ENCODE peak calls at places on chromosomes 5 and 9, in eight cellular contexts. One of them, this sample, is unnamed.

GRCh38 chr9:2159521-2160417 is 144.6 kb downstream of the SMARCA2 start:
- DNase-seq in spleen: no peak
- DNase-seq in tibial artery: no peak
- DNase-seq in hepatocyte: no peak
- DNase-seq in HepG2: no peak
- DNase-seq in A549: no peak
- DNase-seq in OCI-LY7: peak; percentile 28
- DNase-seq in stomach: no peak
- DNase-seq in this sample: no peak

GRCh38 chr9:9754186-9754585 is 858.6 kb downstream of the PTPRD start:
- DNase-seq in spleen: no peak
- DNase-seq in tibial artery: no peak
- DNase-seq in hepatocyte: peak; percentile 8
- DNase-seq in HepG2: no peak
- DNase-seq in A549: no peak
- DNase-seq in OCI-LY7: no peak
- DNase-seq in stomach: no peak
- DNase-seq in this sample: no peak

GRCh38 chr9:114301798-114302565 is 20.9 kb upstream of the ORM1 start:
- DNase-seq in spleen: peak; percentile 37
- DNase-seq in tibial artery: peak; percentile 1
- DNase-seq in hepatocyte: no peak
- DNase-seq in HepG2: no peak
- DNase-seq in A549: no peak
- DNase-seq in OCI-LY7: no peak
- DNase-seq in stomach: peak; percentile 24
- DNase-seq in this sample: no peak

GRCh38 chr5:103262422-103262871 is 3.9 kb downstream of the MACIR start:
- DNase-seq in spleen: no peak
- DNase-seq in tibial artery: no peak
- DNase-seq in hepatocyte: peak; percentile 11
- DNase-seq in HepG2: no peak
- DNase-seq in A549: no peak
- DNase-seq in OCI-LY7: no peak
- DNase-seq in stomach: no peak
- DNase-seq in this sample: no peak

GRCh38 chr5:103499236-103499635 is 63.4 kb downstream of the NUDT12 start:
- DNase-seq in spleen: no peak
- DNase-seq in tibial artery: no peak
- DNase-seq in hepatocyte: no peak
- DNase-seq in HepG2: no peak
- DNase-seq in A549: no peak
- DNase-seq in OCI-LY7: no peak
- DNase-seq in stomach: no peak
- DNase-seq in this sample: no peak

GRCh38 chr9:24257726-24258125 is 288.0 kb downstream of the IZUMO3 start:
- DNase-seq in spleen: no peak
- DNase-seq in tibial artery: no peak
- DNase-seq in hepatocyte: no peak
- DNase-seq in HepG2: no peak
- DNase-seq in A549: no peak
- DNase-seq in OCI-LY7: no peak
- DNase-seq in stomach: no peak
- DNase-seq in this sample: no peak

GRCh38 chr5:167049771-167050567 is 1241.5 kb upstream of the WWC1 start:
- DNase-seq in spleen: no peak
- DNase-seq in tibial artery: no peak
- DNase-seq in hepatocyte: no peak
- DNase-seq in HepG2: no peak
- DNase-seq in A549: no peak
- DNase-seq in OCI-LY7: no peak
- DNase-seq in stomach: no peak
- DNase-seq in this sample: no peak

GRCh38 chr5:33801292-33801691 is 90.5 kb downstream of the ADAMTS12 start:
- DNase-seq in spleen: no peak
- DNase-seq in tibial artery: no peak
- DNase-seq in hepatocyte: no peak
- DNase-seq in HepG2: no peak
- DNase-seq in A549: no peak
- DNase-seq in OCI-LY7: no peak
- DNase-seq in stomach: no peak
- DNase-seq in this sample: no peak

GRCh38 chr5:33379757-33380156 is 61.0 kb upstream of the TARS1 start:
- DNase-seq in spleen: no peak
- DNase-seq in tibial artery: no peak
- DNase-seq in hepatocyte: peak; percentile 20
- DNase-seq in HepG2: no peak
- DNase-seq in A549: no peak
- DNase-seq in OCI-LY7: peak; percentile 67
- DNase-seq in stomach: no peak
- DNase-seq in this sample: no peak

GRCh38 chr5:151078490-151079262 is 2.2 kb downstream of the TNIP1 start:
- DNase-seq in spleen: peak; percentile 90
- DNase-seq in tibial artery: no peak
- DNase-seq in hepatocyte: no peak
- DNase-seq in HepG2: no peak
- DNase-seq in A549: no peak
- DNase-seq in OCI-LY7: peak; percentile 42
- DNase-seq in stomach: no peak
- DNase-seq in this sample: no peak

GRCh38 chr5:170632985-170633234 is 129.1 kb downstream of the KCNIP1 start:
- DNase-seq in spleen: peak; percentile 87
- DNase-seq in tibial artery: peak; percentile 50
- DNase-seq in hepatocyte: peak; percentile 85
- DNase-seq in HepG2: no peak
- DNase-seq in A549: no peak
- DNase-seq in OCI-LY7: peak; percentile 41
- DNase-seq in stomach: peak; percentile 45
- DNase-seq in this sample: peak; percentile 73

GRCh38 chr5:23466401-23466886 is 41.0 kb upstream of the PRDM9 start:
- DNase-seq in spleen: no peak
- DNase-seq in tibial artery: no peak
- DNase-seq in hepatocyte: peak; percentile 68
- DNase-seq in HepG2: peak; percentile 75
- DNase-seq in A549: peak; percentile 1
- DNase-seq in OCI-LY7: no peak
- DNase-seq in stomach: no peak
- DNase-seq in this sample: peak; percentile 11

GRCh38 chr5:6377121-6377520 is 1.2 kb downstream of the MED10 start:
- DNase-seq in spleen: no peak
- DNase-seq in tibial artery: no peak
- DNase-seq in hepatocyte: no peak
- DNase-seq in HepG2: no peak
- DNase-seq in A549: no peak
- DNase-seq in OCI-LY7: no peak
- DNase-seq in stomach: no peak
- DNase-seq in this sample: no peak

GRCh38 chr5:6383376-6383775 is 5.0 kb upstream of the MED10 start:
- DNase-seq in spleen: no peak
- DNase-seq in tibial artery: no peak
- DNase-seq in hepatocyte: no peak
- DNase-seq in HepG2: peak; percentile 10
- DNase-seq in A549: no peak
- DNase-seq in OCI-LY7: no peak
- DNase-seq in stomach: no peak
- DNase-seq in this sample: no peak

GRCh38 chr5:6379246-6379645 is 899 bp upstream of the MED10 start:
- DNase-seq in spleen: no peak
- DNase-seq in tibial artery: no peak
- DNase-seq in hepatocyte: no peak
- DNase-seq in HepG2: no peak
- DNase-seq in A549: no peak
- DNase-seq in OCI-LY7: no peak
- DNase-seq in stomach: no peak
- DNase-seq in this sample: no peak

GRCh38 chr5:6377582-6378127 is 692 bp downstream of the MED10 start:
- DNase-seq in spleen: no peak
- DNase-seq in tibial artery: no peak
- DNase-seq in hepatocyte: no peak
- DNase-seq in HepG2: peak; percentile 6
- DNase-seq in A549: no peak
- DNase-seq in OCI-LY7: peak; percentile 22
- DNase-seq in stomach: no peak
- DNase-seq in this sample: no peak

GRCh38 chr5:6378128-6379023 is at the start of gene MED10:
- DNase-seq in spleen: peak; percentile 98
- DNase-seq in tibial artery: peak; percentile 93
- DNase-seq in hepatocyte: peak; percentile 96
- DNase-seq in HepG2: peak; percentile 87
- DNase-seq in A549: peak; percentile 91
- DNase-seq in OCI-LY7: peak; percentile 95
- DNase-seq in stomach: peak; percentile 95
- DNase-seq in this sample: peak; percentile 95
- H3K4me1 ChIP-seq in spleen: peaks cover 28% of the 10 kb centered on the region
- H3K4me1 ChIP-seq in tibial artery: no peaks in the 10 kb centered on the region
- H3K4me1 ChIP-seq in hepatocyte: peaks cover 8% of the 10 kb centered on the region
- H3K4me1 ChIP-seq in HepG2: peaks cover 29% of the 10 kb centered on the region
- H3K4me1 ChIP-seq in A549: peaks cover 9% of the 10 kb centered on the region
- H3K4me1 ChIP-seq in OCI-LY7: peaks cover 18% of the 10 kb centered on the region
- H3K4me1 ChIP-seq in stomach: peaks cover 29% of the 10 kb centered on the region
- H3K4me1 ChIP-seq in this sample: peaks cover 10% of the 10 kb centered on the region

GRCh38 chr5:68240196-68240595 is 24.6 kb downstream of the PIK3R1 start:
- DNase-seq in spleen: no peak
- DNase-seq in tibial artery: no peak
- DNase-seq in hepatocyte: no peak
- DNase-seq in HepG2: no peak
- DNase-seq in A549: no peak
- DNase-seq in OCI-LY7: peak; percentile 31
- DNase-seq in stomach: no peak
- DNase-seq in this sample: no peak
- H3K4me1 ChIP-seq in spleen: peaks cover 86% of the 10 kb centered on the region
- H3K4me1 ChIP-seq in tibial artery: no peaks in the 10 kb centered on the region
- H3K4me1 ChIP-seq in hepatocyte: peaks cover 44% of the 10 kb centered on the region
- H3K4me1 ChIP-seq in HepG2: peaks cover 67% of the 10 kb centered on the region
- H3K4me1 ChIP-seq in A549: no peaks in the 10 kb centered on the region
- H3K4me1 ChIP-seq in OCI-LY7: peaks cover 12% of the 10 kb centered on the region
- H3K4me1 ChIP-seq in stomach: peaks cover 13% of the 10 kb centered on the region
- H3K4me1 ChIP-seq in this sample: peaks cover 7% of the 10 kb centered on the region

DNA sequence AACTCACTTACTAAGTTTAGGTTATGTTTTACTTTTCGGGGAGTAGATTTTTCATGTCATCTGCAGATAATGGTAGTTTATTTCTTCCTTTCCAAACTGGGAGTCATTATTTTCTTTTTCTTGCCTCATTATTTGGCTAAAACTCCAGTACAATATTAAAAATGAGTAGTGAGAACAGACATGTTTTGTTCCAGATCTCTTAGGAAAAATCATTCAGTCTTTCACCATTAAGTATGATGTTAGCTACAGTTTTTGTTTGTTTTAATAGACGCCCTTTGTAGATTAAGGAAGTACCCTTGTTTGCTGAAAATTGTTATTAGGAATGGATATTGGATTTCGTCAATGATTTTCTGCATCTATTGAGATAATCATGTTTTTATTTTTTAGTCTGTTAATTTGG is 472.0 kb upstream of the PAPPA start:
- DNase-seq in spleen: no peak
- DNase-seq in tibial artery: no peak
- DNase-seq in hepatocyte: no peak
- DNase-seq in HepG2: no peak
- DNase-seq in A549: no peak
- DNase-seq in OCI-LY7: no peak
- DNase-seq in stomach: no peak
- DNase-seq in this sample: no peak
- H3K4me1 ChIP-seq in spleen: no peaks in the 10 kb centered on the region
- H3K4me1 ChIP-seq in tibial artery: no peaks in the 10 kb centered on the region
- H3K4me1 ChIP-seq in hepatocyte: no peaks in the 10 kb centered on the region
- H3K4me1 ChIP-seq in HepG2: no peaks in the 10 kb centered on the region
- H3K4me1 ChIP-seq in A549: no peaks in the 10 kb centered on the region
- H3K4me1 ChIP-seq in OCI-LY7: no peaks in the 10 kb centered on the region
- H3K4me1 ChIP-seq in stomach: no peaks in the 10 kb centered on the region
- H3K4me1 ChIP-seq in this sample: no peaks in the 10 kb centered on the region

DNA sequence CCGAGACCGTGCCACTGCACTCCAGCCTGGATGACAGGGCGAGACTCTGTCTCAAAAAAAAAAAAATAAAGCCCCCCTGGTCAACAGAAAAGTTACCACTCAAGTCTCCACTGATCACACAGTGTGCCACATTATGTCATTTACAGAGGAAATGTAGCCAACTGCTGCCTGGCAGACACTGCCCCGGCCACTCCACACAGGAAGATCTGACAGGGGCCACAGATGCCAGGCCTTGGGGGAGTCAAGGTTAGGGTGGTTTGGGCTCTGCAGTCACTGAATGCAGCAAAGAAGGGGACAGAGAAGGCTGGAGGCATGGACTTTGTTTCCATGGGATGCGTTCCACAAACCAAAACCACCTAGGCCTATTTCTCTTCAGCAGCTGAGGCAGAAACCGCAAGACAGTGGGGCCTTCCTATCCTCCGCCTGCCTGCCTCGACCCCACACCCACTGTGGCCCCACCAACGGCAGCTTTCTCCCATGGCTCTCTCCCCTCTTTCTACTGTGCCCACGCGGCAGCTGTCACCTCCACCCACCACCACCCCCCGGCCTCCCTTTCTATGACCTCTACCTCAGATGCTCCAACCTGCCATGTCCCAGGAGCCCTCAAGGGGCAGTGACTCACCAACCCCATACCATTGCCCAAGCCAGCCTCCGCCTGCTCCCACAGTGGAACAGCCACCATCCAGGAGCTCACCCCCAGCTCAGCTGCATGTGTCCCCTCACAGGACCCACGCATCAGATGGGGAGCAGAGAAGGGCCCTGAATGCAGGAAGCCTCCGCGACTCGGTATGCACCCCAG is 12.4 kb downstream of the IPPK start:
- DNase-seq in spleen: peak; percentile 79
- DNase-seq in tibial artery: no peak
- DNase-seq in hepatocyte: no peak
- DNase-seq in HepG2: no peak
- DNase-seq in A549: peak; percentile 28
- DNase-seq in OCI-LY7: no peak
- DNase-seq in stomach: no peak
- DNase-seq in this sample: no peak
- H3K4me1 ChIP-seq in spleen: peaks cover 30% of the 10 kb centered on the region
- H3K4me1 ChIP-seq in tibial artery: no peaks in the 10 kb centered on the region
- H3K4me1 ChIP-seq in hepatocyte: no peaks in the 10 kb centered on the region
- H3K4me1 ChIP-seq in HepG2: no peaks in the 10 kb centered on the region
- H3K4me1 ChIP-seq in A549: no peaks in the 10 kb centered on the region
- H3K4me1 ChIP-seq in OCI-LY7: peaks cover 8% of the 10 kb centered on the region
- H3K4me1 ChIP-seq in stomach: no peaks in the 10 kb centered on the region
- H3K4me1 ChIP-seq in this sample: no peaks in the 10 kb centered on the region

GRCh38 chr9:131700076-131700475 is 39.8 kb downstream of the RAPGEF1 start:
- DNase-seq in spleen: no peak
- DNase-seq in tibial artery: no peak
- DNase-seq in hepatocyte: no peak
- DNase-seq in HepG2: no peak
- DNase-seq in A549: no peak
- DNase-seq in OCI-LY7: no peak
- DNase-seq in stomach: no peak
- DNase-seq in this sample: no peak
- H3K4me1 ChIP-seq in spleen: peaks cover 97% of the 10 kb centered on the region
- H3K4me1 ChIP-seq in tibial artery: no peaks in the 10 kb centered on the region
- H3K4me1 ChIP-seq in hepatocyte: peaks cover 22% of the 10 kb centered on the region
- H3K4me1 ChIP-seq in HepG2: peaks cover 51% of the 10 kb centered on the region
- H3K4me1 ChIP-seq in A549: peaks cover 41% of the 10 kb centered on the region
- H3K4me1 ChIP-seq in OCI-LY7: peaks cover 70% of the 10 kb centered on the region
- H3K4me1 ChIP-seq in stomach: peaks cover 27% of the 10 kb centered on the region
- H3K4me1 ChIP-seq in this sample: peaks cover 21% of the 10 kb centered on the region

GRCh38 chr5:179336871-179337165 is 8.4 kb downstream of the ADAMTS2 start:
- DNase-seq in spleen: no peak
- DNase-seq in tibial artery: no peak
- DNase-seq in hepatocyte: no peak
- DNase-seq in HepG2: no peak
- DNase-seq in A549: no peak
- DNase-seq in OCI-LY7: no peak
- DNase-seq in stomach: no peak
- DNase-seq in this sample: no peak
- H3K4me1 ChIP-seq in spleen: peaks cover 5% of the 10 kb centered on the region
- H3K4me1 ChIP-seq in tibial artery: no peaks in the 10 kb centered on the region
- H3K4me1 ChIP-seq in hepatocyte: peaks cover 3% of the 10 kb centered on the region
- H3K4me1 ChIP-seq in HepG2: no peaks in the 10 kb centered on the region
- H3K4me1 ChIP-seq in A549: no peaks in the 10 kb centered on the region
- H3K4me1 ChIP-seq in OCI-LY7: no peaks in the 10 kb centered on the region
- H3K4me1 ChIP-seq in stomach: no peaks in the 10 kb centered on the region
- H3K4me1 ChIP-seq in this sample: peaks cover 5% of the 10 kb centered on the region

GRCh38 chr5:132264546-132265335 is 7.2 kb downstream of the PDLIM4 start:
- DNase-seq in spleen: peak; percentile 31
- DNase-seq in tibial artery: no peak
- DNase-seq in hepatocyte: no peak
- DNase-seq in HepG2: no peak
- DNase-seq in A549: no peak
- DNase-seq in OCI-LY7: no peak
- DNase-seq in stomach: no peak
- DNase-seq in this sample: no peak
- H3K4me1 ChIP-seq in spleen: peaks cover 23% of the 10 kb centered on the region
- H3K4me1 ChIP-seq in tibial artery: no peaks in the 10 kb centered on the region
- H3K4me1 ChIP-seq in hepatocyte: peaks cover 27% of the 10 kb centered on the region
- H3K4me1 ChIP-seq in HepG2: peaks cover 42% of the 10 kb centered on the region
- H3K4me1 ChIP-seq in A549: peaks cover 57% of the 10 kb centered on the region
- H3K4me1 ChIP-seq in OCI-LY7: no peaks in the 10 kb centered on the region
- H3K4me1 ChIP-seq in stomach: peaks cover 32% of the 10 kb centered on the region
- H3K4me1 ChIP-seq in this sample: peaks cover 6% of the 10 kb centered on the region

This sample was measured in Caco-2.